ENCODE peak calls at places on chromosomes 1 and 21, in eight cellular contexts. Z is hepatocyte; L is foreskin keratinocyte; B is heart left ventricle; C is CD4-positive, alpha-beta memory T cell; A is left ventricle myocardium inferior; G is kidney; N is CD4-positive, CD25-positive, alpha-beta regulatory T cell. Q is an unnamed sample. For H3K4me1, the result is how much of the 10 kb centered on the place peaks cover.

GRCh38 chr1:245155186-245156040 is 628 bp downstream of the KIF26B start:
- DNase-seq in A (no peak), N (peak), C (peak), B (no peak), L (peak), G (no peak), Z (peak), Q (no peak)

GRCh38 chr1:224802596-224802995 is 126.9 kb upstream of the DNAH14 start:
- DNase-seq in N (no peak), B (no peak), L (no peak), Z (no peak), C (no peak), G (no peak), A (no peak), Q (no peak)

GRCh38 chr1:233843523-233844204 is 60.8 kb upstream of the SLC35F3 start:
- DNase-seq in L (peak), B (no peak), Z (no peak), N (no peak), C (no peak), A (no peak), G (no peak), Q (no peak)

GRCh38 chr21:38334866-38335265 is 78.1 kb downstream of the KCNJ15 start:
- DNase-seq in C (no peak), N (no peak), A (no peak), G (no peak), Z (no peak), B (no peak), L (no peak), Q (no peak)

GRCh38 chr1:53011175-53011574 is 50.8 kb upstream of the PODN start:
- DNase-seq in B (no peak), C (no peak), A (no peak), L (no peak), N (no peak), Z (no peak), G (no peak), Q (no peak)

GRCh38 chr1:153533689-153534201 is 2.0 kb downstream of the S100A6 start:
- DNase-seq in A (peak), G (peak), Z (peak), B (peak), L (peak), C (peak), N (no peak), Q (peak)

GRCh38 chr1:180953791-180954721 is 41.4 kb downstream of the KIAA1614 start:
- DNase-seq in N (peak), B (peak), A (peak), G (peak), Z (no peak), C (peak), L (no peak), Q (peak)

GRCh38 chr1:22102746-22103145 is 40.2 kb downstream of the WNT4 start:
- DNase-seq in N (no peak), C (no peak), B (no peak), Z (no peak), G (no peak), L (no peak), A (no peak), Q (no peak)

GRCh38 chr1:150628766-150629114 is 672 bp downstream of the ENSA start:
- DNase-seq in A (no peak), L (no peak), N (no peak), Z (no peak), C (no peak), G (no peak), B (no peak), Q (no peak)
- H3K4me1 ChIP-seq in A (half or more), L (under half), N (under half), Z (under half), C (under half), G (under half), B (under half), Q (under half)

DNA sequence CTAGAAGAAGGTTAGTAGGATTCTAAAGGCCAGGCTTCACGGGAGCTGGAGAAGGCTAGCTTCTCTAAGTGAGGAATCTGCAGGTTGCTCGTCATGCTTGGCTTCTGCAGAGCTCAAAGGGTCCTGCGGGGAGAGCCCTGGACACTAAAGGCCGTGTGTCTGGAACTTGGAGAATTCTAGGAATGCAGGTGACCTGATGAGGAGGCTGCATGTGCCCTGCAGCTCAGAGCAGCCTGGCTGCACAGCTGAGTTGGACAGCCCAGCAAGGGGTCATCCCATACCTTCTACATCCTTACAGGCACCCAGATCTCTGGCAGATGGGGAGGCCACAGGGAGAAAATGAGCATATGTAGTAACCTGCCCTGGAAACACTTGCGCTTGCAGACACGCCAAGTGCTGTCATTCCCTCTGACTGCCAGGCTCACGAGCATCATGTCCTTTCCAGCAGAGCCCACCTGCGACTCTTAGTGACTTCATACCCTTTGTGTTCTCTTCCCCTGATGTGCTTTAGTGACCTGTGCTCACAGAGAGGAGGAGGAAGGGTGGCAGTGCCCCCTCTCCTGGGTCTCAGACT is 9.9 kb downstream of the MAPKAPK2 start:
- DNase-seq in G (no peak), A (no peak), Z (no peak), C (no peak), N (no peak), B (no peak), L (no peak), Q (no peak)
- H3K4me1 ChIP-seq in G (half or more), A (half or more), Z (under half), C (half or more), N (under half), B (half or more), L (under half), Q (half or more)

GRCh38 chr21:33202464-33203363 is 27.0 kb upstream of the IFNAR2 start:
- DNase-seq in L (no peak), C (no peak), N (no peak), A (no peak), G (no peak), B (no peak), Z (no peak), Q (no peak)
- H3K4me1 ChIP-seq in L (under half), C (under half), N (under half), A (under half), G (under half), B (under half), Z (under half), Q (under half)

GRCh38 chr1:41898191-41898713 is 20.5 kb downstream of the HIVEP3 start:
- DNase-seq in N (peak), B (peak), C (peak), G (no peak), Z (no peak), A (no peak), L (no peak), Q (peak)

GRCh38 chr1:41894101-41894620 is 24.6 kb downstream of the HIVEP3 start:
- DNase-seq in Z (no peak), B (no peak), L (no peak), G (no peak), N (no peak), C (no peak), A (no peak), Q (no peak)

GRCh38 chr1:41894778-41895483 is 23.8 kb downstream of the HIVEP3 start:
- DNase-seq in Z (no peak), N (no peak), C (no peak), B (no peak), L (no peak), A (no peak), G (no peak), Q (no peak)

GRCh38 chr1:41892211-41892840 is 26.4 kb downstream of the HIVEP3 start:
- DNase-seq in N (peak), G (no peak), B (no peak), Z (no peak), C (peak), L (no peak), A (no peak), Q (no peak)

DNA sequence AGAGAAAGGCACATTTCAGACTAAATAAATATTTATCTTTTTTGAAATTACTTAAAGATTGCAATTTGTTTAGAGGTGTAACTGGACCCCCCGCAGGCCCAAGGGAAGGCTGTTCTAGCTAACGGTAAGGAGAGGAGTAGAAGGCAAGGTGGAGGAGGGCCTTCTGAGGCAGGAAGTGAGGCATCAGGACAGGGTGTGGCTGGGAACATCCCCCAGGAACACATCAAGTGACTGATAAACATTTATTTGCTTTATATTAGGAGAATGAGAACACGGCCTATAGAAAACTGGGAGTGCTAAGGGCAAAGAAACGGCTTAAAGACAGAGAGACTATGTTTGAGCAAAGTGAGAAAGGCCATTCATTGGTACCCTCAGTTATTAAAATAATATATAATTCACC is 23.2 kb downstream of the HIVEP3 start:
- DNase-seq in C (no peak), B (no peak), A (no peak), Z (no peak), N (no peak), L (no peak), G (no peak), Q (no peak)
- H3K4me1 ChIP-seq in C (half or more), B (under half), A (half or more), Z (under half), N (half or more), L (under half), G (under half), Q (under half)

GRCh38 chr1:15698201-15698600 is 14.1 kb downstream of the PLEKHM2 start:
- DNase-seq in Z (no peak), A (no peak), N (no peak), C (no peak), B (no peak), G (no peak), L (no peak), Q (no peak)

GRCh38 chr1:15700510-15700909 is 16.4 kb downstream of the PLEKHM2 start:
- DNase-seq in Z (no peak), G (no peak), B (no peak), N (no peak), C (no peak), A (no peak), L (no peak), Q (peak)

GRCh38 chr1:15693371-15693770 is 9.3 kb downstream of the PLEKHM2 start:
- DNase-seq in C (no peak), L (no peak), B (no peak), G (no peak), N (no peak), Z (no peak), A (no peak), Q (no peak)

GRCh38 chr1:15701784-15702183 is 17.7 kb downstream of the PLEKHM2 start:
- DNase-seq in B (no peak), A (no peak), G (no peak), N (no peak), C (no peak), L (no peak), Z (no peak), Q (no peak)

DNA sequence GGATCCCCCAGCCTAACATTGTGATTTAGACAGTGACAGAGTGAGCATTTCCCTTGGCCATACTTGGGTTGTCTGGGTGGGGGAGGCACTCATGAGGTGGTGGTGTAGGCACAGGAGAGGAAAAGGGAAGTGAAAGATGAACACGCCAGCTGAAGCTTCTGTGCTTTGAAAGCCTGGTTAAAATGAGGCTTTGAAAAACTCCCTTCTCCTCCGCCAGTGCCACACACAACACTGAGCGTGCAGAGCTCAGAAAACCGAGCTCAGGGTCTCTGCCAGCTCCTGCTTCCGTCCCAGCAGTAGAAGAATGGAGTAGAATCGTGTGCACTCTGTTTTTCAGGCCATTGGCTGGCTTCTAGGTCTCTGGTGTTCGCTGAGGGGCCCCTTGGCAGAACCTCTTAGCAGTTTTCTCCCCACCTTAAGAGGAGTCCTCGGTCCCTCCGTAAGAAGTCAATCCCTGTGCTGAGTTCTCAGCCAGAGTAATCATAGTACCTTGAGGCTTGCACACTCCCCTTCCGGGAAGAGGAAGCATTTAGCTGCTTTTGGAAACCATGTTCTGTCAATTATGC is 12.9 kb downstream of the PLEKHM2 start:
- DNase-seq in C (peak), L (no peak), A (no peak), G (no peak), B (no peak), Z (no peak), N (peak), Q (no peak)
- H3K4me1 ChIP-seq in C (under half), L (under half), A (half or more), G (under half), B (under half), Z (under half), N (under half), Q (under half)

GRCh38 chr1:61083014-61083798 is 845 bp downstream of the NFIA start:
- DNase-seq in A (peak), G (peak), C (peak), Z (peak), L (no peak), B (peak), N (no peak), Q (peak)
- H3K4me1 ChIP-seq in A (half or more), G (under half), C (under half), Z (under half), L (under half), B (under half), N (under half), Q (under half)

DNA sequence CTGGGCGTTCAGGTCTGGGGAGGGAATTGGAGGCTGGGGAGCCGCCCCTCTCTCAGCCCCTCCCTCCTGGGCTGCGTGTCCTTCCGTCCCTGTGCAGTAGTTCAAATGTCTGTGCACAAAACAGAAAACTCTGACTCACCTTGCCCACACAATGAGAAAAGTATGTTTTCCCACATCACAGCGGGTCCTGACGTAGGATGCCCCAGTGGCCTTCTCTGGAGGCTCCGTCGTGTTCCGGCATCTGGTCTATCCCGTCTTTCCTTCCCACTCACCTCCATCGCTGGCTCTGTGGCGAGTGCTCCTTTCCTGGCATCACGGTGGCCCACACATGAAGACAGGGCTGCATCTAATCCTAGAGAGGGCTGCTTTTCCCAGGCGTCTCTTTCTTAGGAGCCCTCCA is 224.0 kb downstream of the KAZN start:
- DNase-seq in N (no peak), A (no peak), L (no peak), B (no peak), C (no peak), G (no peak), Z (no peak), Q (no peak)
- H3K4me1 ChIP-seq in N (under half), A (under half), L (under half), B (under half), C (under half), G (under half), Z (under half), Q (under half)

GRCh38 chr21:31185663-31186062 is 147.4 kb upstream of the KRTAP19-8 start:
- DNase-seq in Z (no peak), C (peak), L (no peak), G (no peak), A (no peak), N (peak), B (no peak), Q (no peak)

GRCh38 chr21:31184462-31184861 is 146.2 kb upstream of the KRTAP19-8 start:
- DNase-seq in C (peak), A (no peak), Z (no peak), L (no peak), N (peak), G (no peak), B (no peak), Q (no peak)

GRCh38 chr21:31181089-31181757 is 142.9 kb upstream of the KRTAP19-8 start:
- DNase-seq in B (no peak), L (no peak), C (peak), G (no peak), N (peak), A (no peak), Z (no peak), Q (no peak)

GRCh38 chr21:31180256-31181088 is 142.2 kb upstream of the KRTAP19-8 start:
- DNase-seq in G (no peak), Z (peak), L (no peak), C (peak), A (no peak), B (no peak), N (peak), Q (no peak)

GRCh38 chr21:31182231-31183129 is 144.2 kb upstream of the KRTAP19-8 start:
- DNase-seq in N (peak), B (no peak), C (peak), L (no peak), Z (no peak), G (no peak), A (no peak), Q (no peak)
- H3K4me1 ChIP-seq in N (half or more), B (under half), C (half or more), L (under half), Z (under half), G (under half), A (under half), Q (under half)

GRCh38 chr21:40047211-40047610 is 180.0 kb downstream of the PCP4 start:
- DNase-seq in B (no peak), G (no peak), A (no peak), C (no peak), N (no peak), Z (no peak), L (no peak), Q (no peak)

GRCh38 chr21:40041446-40041845 is 174.2 kb downstream of the PCP4 start:
- DNase-seq in G (no peak), Z (no peak), L (no peak), C (no peak), N (no peak), B (no peak), A (no peak), Q (no peak)

GRCh38 chr21:40047993-40048730 is 180.9 kb downstream of the PCP4 start:
- DNase-seq in G (no peak), Z (no peak), L (peak), B (no peak), A (no peak), C (no peak), N (no peak), Q (no peak)

GRCh38 chr21:40043423-40043822 is 176.2 kb downstream of the PCP4 start:
- DNase-seq in N (no peak), C (no peak), A (no peak), Z (no peak), L (no peak), B (no peak), G (no peak), Q (no peak)

DNA sequence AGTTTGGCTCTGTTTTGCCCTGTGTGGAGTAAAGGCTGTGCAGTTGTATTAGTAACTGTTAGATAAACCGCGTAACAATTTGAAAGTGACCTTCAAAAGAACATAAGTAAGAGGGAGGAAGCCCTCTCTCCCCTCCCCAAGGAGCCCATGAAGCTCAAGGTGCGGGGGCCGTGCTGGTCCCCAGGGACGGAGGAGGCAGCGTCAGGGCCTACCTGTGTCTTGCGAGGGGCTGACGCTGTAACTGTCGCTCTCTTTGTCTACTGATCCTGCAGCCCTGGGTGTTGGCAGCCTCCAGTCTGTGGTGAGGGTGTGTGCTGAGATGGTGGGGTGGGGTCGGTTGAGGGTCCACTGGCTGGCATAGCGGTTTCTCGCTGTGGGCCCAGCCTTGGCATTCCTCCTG is 176.6 kb downstream of the PCP4 start:
- DNase-seq in N (no peak), Z (no peak), B (no peak), C (no peak), L (no peak), G (no peak), A (no peak), Q (no peak)
- H3K4me1 ChIP-seq in N (under half), Z (under half), B (under half), C (under half), L (under half), G (under half), A (under half), Q (under half)

GRCh38 chr1:27439150-27439549 is 46.7 kb downstream of the GPR3 start:
- DNase-seq in G (no peak), B (no peak), Z (no peak), N (no peak), L (no peak), A (no peak), C (no peak), Q (no peak)
- H3K4me1 ChIP-seq in G (under half), B (under half), Z (under half), N (half or more), L (under half), A (half or more), C (half or more), Q (under half)